ENCODE peak calls at places on chromosomes 7 and 10, in six cellular contexts. One of them, this sample, is unnamed.

GRCh38 chr10:35388197-35388596 is 51.9 kb downstream of the CCNY start:
- DNase-seq in CD14-positive monocyte: no peak
- DNase-seq in astrocyte of the spinal cord: no peak
- DNase-seq in Calu3: no peak
- DNase-seq in Panc1: no peak
- DNase-seq in tibial artery: no peak
- DNase-seq in this sample: no peak

GRCh38 chr10:58967551-58968418 is 208.7 kb upstream of the PHYHIPL start:
- DNase-seq in astrocyte of the spinal cord: no peak
- DNase-seq in Calu3: peak; percentile 36
- DNase-seq in CD14-positive monocyte: no peak
- DNase-seq in Panc1: no peak
- DNase-seq in tibial artery: no peak
- DNase-seq in this sample: no peak

GRCh38 chr7:10706875-10707493 is 266.7 kb upstream of the PHF14 start:
- DNase-seq in tibial artery: no peak
- DNase-seq in Calu3: no peak
- DNase-seq in astrocyte of the spinal cord: no peak
- DNase-seq in Panc1: no peak
- DNase-seq in CD14-positive monocyte: no peak
- DNase-seq in this sample: peak; percentile 17

GRCh38 chr10:47402681-47403301 is 18.7 kb upstream of the ZNF488 start:
- DNase-seq in astrocyte of the spinal cord: peak; percentile 90
- DNase-seq in CD14-positive monocyte: no peak
- DNase-seq in tibial artery: peak; percentile 72
- DNase-seq in Calu3: peak; percentile 72
- DNase-seq in Panc1: no peak
- DNase-seq in this sample: no peak

GRCh38 chr10:88728107-88728763 is 22.2 kb downstream of the LIPK start:
- DNase-seq in CD14-positive monocyte: peak; percentile 57
- DNase-seq in Calu3: no peak
- DNase-seq in tibial artery: no peak
- DNase-seq in astrocyte of the spinal cord: no peak
- DNase-seq in Panc1: no peak
- DNase-seq in this sample: no peak

GRCh38 chr7:12257582-12257981 is 46.5 kb downstream of the TMEM106B start:
- DNase-seq in CD14-positive monocyte: no peak
- DNase-seq in Calu3: no peak
- DNase-seq in astrocyte of the spinal cord: peak; percentile 59
- DNase-seq in tibial artery: no peak
- DNase-seq in Panc1: no peak
- DNase-seq in this sample: no peak

GRCh38 chr10:127737563-127738511 is 852 bp downstream of the FOXI2 start:
- DNase-seq in Calu3: no peak
- DNase-seq in Panc1: no peak
- DNase-seq in astrocyte of the spinal cord: no peak
- DNase-seq in CD14-positive monocyte: no peak
- DNase-seq in tibial artery: no peak
- DNase-seq in this sample: no peak

GRCh38 chr7:154791611-154792010 is 211.3 kb downstream of the PAXIP1 start:
- DNase-seq in CD14-positive monocyte: no peak
- DNase-seq in astrocyte of the spinal cord: no peak
- DNase-seq in Panc1: no peak
- DNase-seq in Calu3: no peak
- DNase-seq in tibial artery: no peak
- DNase-seq in this sample: no peak

GRCh38 chr10:93701903-93702277 is 502 bp downstream of the FRA10AC1 start:
- DNase-seq in tibial artery: no peak
- DNase-seq in Panc1: no peak
- DNase-seq in CD14-positive monocyte: no peak
- DNase-seq in Calu3: no peak
- DNase-seq in astrocyte of the spinal cord: peak; percentile 64
- DNase-seq in this sample: no peak

GRCh38 chr10:101897633-101898032 is 54.0 kb upstream of the KCNIP2 start:
- DNase-seq in tibial artery: no peak
- DNase-seq in Calu3: no peak
- DNase-seq in astrocyte of the spinal cord: peak; percentile 33
- DNase-seq in Panc1: no peak
- DNase-seq in CD14-positive monocyte: no peak
- DNase-seq in this sample: no peak

GRCh38 chr10:51510231-51510630 is 189.2 kb downstream of the CSTF2T start:
- DNase-seq in Panc1: no peak
- DNase-seq in astrocyte of the spinal cord: no peak
- DNase-seq in Calu3: no peak
- DNase-seq in CD14-positive monocyte: no peak
- DNase-seq in tibial artery: no peak
- DNase-seq in this sample: no peak

GRCh38 chr7:41201021-41201420 is 501.9 kb downstream of the INHBA start:
- DNase-seq in Calu3: no peak
- DNase-seq in CD14-positive monocyte: no peak
- DNase-seq in astrocyte of the spinal cord: no peak
- DNase-seq in tibial artery: no peak
- DNase-seq in Panc1: no peak
- DNase-seq in this sample: no peak

GRCh38 chr10:48366261-48366660 is 59.8 kb downstream of the MAPK8 start:
- DNase-seq in astrocyte of the spinal cord: peak; percentile 28
- DNase-seq in CD14-positive monocyte: no peak
- DNase-seq in Calu3: no peak
- DNase-seq in Panc1: no peak
- DNase-seq in tibial artery: no peak
- DNase-seq in this sample: no peak

GRCh38 chr7:128867241-128867640 is 4.6 kb downstream of the ATP6V1F start:
- DNase-seq in CD14-positive monocyte: no peak
- DNase-seq in astrocyte of the spinal cord: no peak
- DNase-seq in Calu3: no peak
- DNase-seq in tibial artery: no peak
- DNase-seq in Panc1: no peak
- DNase-seq in this sample: no peak

GRCh38 chr10:123147635-123148413 is at the start of gene HMX2:
- DNase-seq in Panc1: no peak
- DNase-seq in tibial artery: no peak
- DNase-seq in Calu3: no peak
- DNase-seq in astrocyte of the spinal cord: no peak
- DNase-seq in CD14-positive monocyte: no peak
- DNase-seq in this sample: peak; percentile 24

GRCh38 chr10:100969175-100970075 is at the start of gene SEMA4G:
- DNase-seq in CD14-positive monocyte: no peak
- DNase-seq in Panc1: peak; percentile 13
- DNase-seq in Calu3: peak; percentile 58
- DNase-seq in astrocyte of the spinal cord: peak; percentile 6
- DNase-seq in tibial artery: no peak
- DNase-seq in this sample: peak; percentile 58

GRCh38 chr10:27413387-27413786 is 90.7 kb upstream of the RAB18 start:
- DNase-seq in Panc1: no peak
- DNase-seq in CD14-positive monocyte: no peak
- DNase-seq in tibial artery: no peak
- DNase-seq in astrocyte of the spinal cord: no peak
- DNase-seq in Calu3: no peak
- DNase-seq in this sample: no peak

GRCh38 chr7:158292948-158293347 is 294.7 kb downstream of the PTPRN2 start:
- DNase-seq in astrocyte of the spinal cord: no peak
- DNase-seq in tibial artery: no peak
- DNase-seq in Calu3: no peak
- DNase-seq in Panc1: no peak
- DNase-seq in CD14-positive monocyte: peak; percentile 14
- DNase-seq in this sample: no peak

GRCh38 chr7:101550641-101551531 is 78.2 kb downstream of the MYL10 start:
- DNase-seq in CD14-positive monocyte: peak; percentile 34
- DNase-seq in Calu3: no peak
- DNase-seq in astrocyte of the spinal cord: no peak
- DNase-seq in Panc1: no peak
- DNase-seq in tibial artery: peak; percentile 54
- DNase-seq in this sample: peak; percentile 4

GRCh38 chr10:18221123-18221522 is 80.9 kb downstream of the CACNB2 start:
- DNase-seq in Panc1: no peak
- DNase-seq in tibial artery: no peak
- DNase-seq in CD14-positive monocyte: no peak
- DNase-seq in Calu3: no peak
- DNase-seq in astrocyte of the spinal cord: no peak
- DNase-seq in this sample: no peak

GRCh38 chr7:2821842-2822507 is 22.1 kb downstream of the GNA12 start:
- DNase-seq in astrocyte of the spinal cord: peak; percentile 81
- DNase-seq in CD14-positive monocyte: peak; percentile 41
- DNase-seq in tibial artery: no peak
- DNase-seq in Calu3: peak; percentile 24
- DNase-seq in Panc1: no peak
- DNase-seq in this sample: no peak

GRCh38 chr7:152866125-152866524 is 106.6 kb downstream of the ACTR3B start:
- DNase-seq in astrocyte of the spinal cord: peak; percentile 28
- DNase-seq in Panc1: no peak
- DNase-seq in Calu3: no peak
- DNase-seq in tibial artery: no peak
- DNase-seq in CD14-positive monocyte: no peak
- DNase-seq in this sample: no peak

GRCh38 chr10:114538544-114538906 is 119.5 kb downstream of the ABLIM1 start:
- DNase-seq in astrocyte of the spinal cord: no peak
- DNase-seq in CD14-positive monocyte: no peak
- DNase-seq in Panc1: no peak
- DNase-seq in Calu3: peak; percentile 54
- DNase-seq in tibial artery: no peak
- DNase-seq in this sample: peak; percentile 24

GRCh38 chr7:143002856-143003255 is 24.1 kb downstream of the OR9A2 start:
- DNase-seq in Panc1: no peak
- DNase-seq in CD14-positive monocyte: no peak
- DNase-seq in astrocyte of the spinal cord: no peak
- DNase-seq in tibial artery: no peak
- DNase-seq in Calu3: no peak
- DNase-seq in this sample: no peak

GRCh38 chr7:5695709-5696345 is 85.6 kb downstream of the RNF216 start:
- DNase-seq in Calu3: no peak
- DNase-seq in tibial artery: peak; percentile 86
- DNase-seq in Panc1: no peak
- DNase-seq in astrocyte of the spinal cord: peak; percentile 57
- DNase-seq in CD14-positive monocyte: no peak
- DNase-seq in this sample: no peak

GRCh38 chr10:97518601-97519043 is 19.9 kb downstream of the UBTD1 start:
- DNase-seq in CD14-positive monocyte: no peak
- DNase-seq in Calu3: no peak
- DNase-seq in astrocyte of the spinal cord: no peak
- DNase-seq in Panc1: no peak
- DNase-seq in tibial artery: no peak
- DNase-seq in this sample: no peak

GRCh38 chr7:20796565-20796964 is 9.9 kb upstream of the SP8 start:
- DNase-seq in tibial artery: no peak
- DNase-seq in Panc1: no peak
- DNase-seq in CD14-positive monocyte: no peak
- DNase-seq in Calu3: no peak
- DNase-seq in astrocyte of the spinal cord: no peak
- DNase-seq in this sample: no peak

GRCh38 chr7:151756076-151756731 is 120.7 kb downstream of the PRKAG2 start:
- DNase-seq in Panc1: no peak
- DNase-seq in CD14-positive monocyte: peak; percentile 96
- DNase-seq in astrocyte of the spinal cord: no peak
- DNase-seq in tibial artery: no peak
- DNase-seq in Calu3: peak; percentile 20
- DNase-seq in this sample: no peak

GRCh38 chr10:88156341-88156740 is 292.9 kb downstream of the PTEN start:
- DNase-seq in Calu3: no peak
- DNase-seq in tibial artery: no peak
- DNase-seq in astrocyte of the spinal cord: peak; percentile 76
- DNase-seq in Panc1: no peak
- DNase-seq in CD14-positive monocyte: no peak
- DNase-seq in this sample: no peak

GRCh38 chr10:75977146-75977545 is 545.7 kb downstream of the LRMDA start:
- DNase-seq in Calu3: no peak
- DNase-seq in Panc1: no peak
- DNase-seq in astrocyte of the spinal cord: no peak
- DNase-seq in tibial artery: no peak
- DNase-seq in CD14-positive monocyte: no peak
- DNase-seq in this sample: no peak

GRCh38 chr7:22329816-22330524 is 27.0 kb downstream of the RAPGEF5 start:
- DNase-seq in astrocyte of the spinal cord: no peak
- DNase-seq in Calu3: no peak
- DNase-seq in CD14-positive monocyte: no peak
- DNase-seq in tibial artery: no peak
- DNase-seq in Panc1: no peak
- DNase-seq in this sample: no peak
- TF ChIP-seq CTCF in astrocyte of the spinal cord: no peak
- TF ChIP-seq CTCF in Calu3: no peak
- TF ChIP-seq CTCF in CD14-positive monocyte: no peak
- TF ChIP-seq CTCF in tibial artery: no peak
- TF ChIP-seq CTCF in Panc1: no peak
- TF ChIP-seq CTCF in this sample: no peak

GRCh38 chr10:19817251-19818046 is 1.2 kb downstream of the PLXDC2 start:
- DNase-seq in astrocyte of the spinal cord: no peak
- DNase-seq in tibial artery: peak; percentile 73
- DNase-seq in CD14-positive monocyte: no peak
- DNase-seq in Panc1: no peak
- DNase-seq in Calu3: no peak
- DNase-seq in this sample: no peak
- TF ChIP-seq CTCF in astrocyte of the spinal cord: peak; percentile 29
- TF ChIP-seq CTCF in tibial artery: no peak
- TF ChIP-seq CTCF in CD14-positive monocyte: peak; percentile 8
- TF ChIP-seq CTCF in Panc1: no peak
- TF ChIP-seq CTCF in Calu3: no peak
- TF ChIP-seq CTCF in this sample: no peak

DNA sequence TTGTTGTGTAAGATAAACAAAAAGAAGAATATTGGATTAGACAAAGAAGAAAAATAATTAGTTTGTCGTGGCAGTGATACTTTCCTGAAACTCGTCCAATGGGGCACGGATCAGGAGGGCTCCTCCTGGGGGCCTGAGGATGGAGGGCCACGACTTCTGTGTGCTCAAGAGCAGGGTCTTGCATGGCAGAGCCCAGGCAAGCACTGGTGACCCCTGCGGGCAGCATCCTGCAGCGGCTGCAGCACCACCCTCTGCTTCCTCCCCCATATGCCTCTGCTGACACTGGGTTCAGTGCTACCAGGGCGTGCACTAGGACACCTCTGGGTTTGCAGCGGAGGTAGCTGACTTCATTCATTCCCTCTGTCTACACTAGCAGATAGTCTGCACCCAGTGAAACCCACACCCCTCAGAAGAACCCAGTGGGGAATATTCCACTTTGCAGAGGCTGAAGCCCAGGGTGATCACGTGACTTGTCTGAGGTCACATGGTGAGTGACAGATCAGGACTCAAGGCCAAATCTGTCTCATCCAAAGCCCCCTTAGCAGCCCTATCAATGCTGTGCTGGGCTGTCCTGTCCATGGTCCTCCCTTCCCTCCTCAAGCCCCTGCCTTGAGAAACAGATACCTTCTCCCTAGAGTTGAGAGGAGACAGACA is 375.5 kb downstream of the TCERG1L start:
- DNase-seq in tibial artery: no peak
- DNase-seq in CD14-positive monocyte: no peak
- DNase-seq in Panc1: no peak
- DNase-seq in Calu3: no peak
- DNase-seq in astrocyte of the spinal cord: no peak
- DNase-seq in this sample: no peak
- TF ChIP-seq CTCF in tibial artery: no peak
- TF ChIP-seq CTCF in CD14-positive monocyte: no peak
- TF ChIP-seq CTCF in Panc1: no peak
- TF ChIP-seq CTCF in Calu3: no peak
- TF ChIP-seq CTCF in astrocyte of the spinal cord: no peak
- TF ChIP-seq CTCF in this sample: no peak

GRCh38 chr10:92419740-92420553 is 129.0 kb downstream of the MARCHF5 start:
- DNase-seq in CD14-positive monocyte: no peak
- DNase-seq in Panc1: no peak
- DNase-seq in Calu3: no peak
- DNase-seq in tibial artery: no peak
- DNase-seq in astrocyte of the spinal cord: peak; percentile 52
- DNase-seq in this sample: no peak
- TF ChIP-seq CTCF in CD14-positive monocyte: peak; percentile 32
- TF ChIP-seq CTCF in Panc1: no peak
- TF ChIP-seq CTCF in Calu3: no peak
- TF ChIP-seq CTCF in tibial artery: no peak
- TF ChIP-seq CTCF in astrocyte of the spinal cord: peak; percentile 68
- TF ChIP-seq CTCF in this sample: no peak

This sample was measured in activated B cell treated with CpG ODN at 0.5 μM for 24 hours.